ENCODE peak calls at places on chromosome 20, in five cellular contexts. I, S, P, W and T are unnamed samples.

GRCh38 chr20:64001607-64002011 is 20.7 kb downstream of the PRPF6 start:
- DNase-seq in I (no peak), S (no peak), P (no peak), W (no peak), T (no peak)

GRCh38 chr20:62143976-62144825 is 632 bp downstream of the SS18L1 start:
- DNase-seq in I (peak; percentile 57), S (peak; percentile 54), P (no peak), W (peak; percentile 74), T (peak; percentile 84)

GRCh38 chr20:23399568-23400241 is 21.6 kb downstream of the NAPB start:
- DNase-seq in I (no peak), S (no peak), P (no peak), W (no peak), T (peak; percentile 22)

GRCh38 chr20:17843246-17844132 is 125.1 kb downstream of the SNX5 start:
- DNase-seq in I (no peak), S (no peak), P (peak; percentile 66), W (no peak), T (no peak)

GRCh38 chr20:22352019-22352418 is 232.4 kb downstream of the FOXA2 start:
- DNase-seq in I (no peak), S (no peak), P (no peak), W (no peak), T (no peak)

GRCh38 chr20:54292186-54292585 is 84.3 kb downstream of the PFDN4 start:
- DNase-seq in I (no peak), S (no peak), P (no peak), W (no peak), T (no peak)

GRCh38 chr20:2918096-2919049 is 45.1 kb downstream of the PTPRA start:
- DNase-seq in I (no peak), S (no peak), P (no peak), W (no peak), T (no peak)

GRCh38 chr20:58712823-58713731 is 20.5 kb downstream of the NPEPL1 start:
- DNase-seq in I (peak; percentile 14), S (no peak), P (no peak), W (no peak), T (no peak)

GRCh38 chr20:4682682-4683081 is 39.0 kb upstream of the PRND start:
- DNase-seq in I (no peak), S (no peak), P (no peak), W (no peak), T (no peak)

GRCh38 chr20:63874254-63874653 is 9.2 kb downstream of the TPD52L2 start:
- DNase-seq in I (no peak), S (no peak), P (no peak), W (no peak), T (no peak)

GRCh38 chr20:856361-856775 is 22.9 kb downstream of the FAM110A start:
- DNase-seq in I (no peak), S (no peak), P (peak; percentile 29), W (no peak), T (no peak)

GRCh38 chr20:57474816-57475215 is 50.1 kb downstream of the CTCFL start:
- DNase-seq in I (no peak), S (no peak), P (no peak), W (no peak), T (no peak)

GRCh38 chr20:57450419-57450818 is 59.2 kb downstream of the RBM38 start:
- DNase-seq in I (peak; percentile 51), S (peak; percentile 49), P (no peak), W (no peak), T (peak; percentile 81)

GRCh38 chr20:36827541-36828279 is 48.2 kb upstream of the TLDC2 start:
- DNase-seq in I (no peak), S (no peak), P (no peak), W (no peak), T (peak; percentile 80)